ENCODE peak calls at places on chromosomes 7 and 10, in five cellular contexts. K is NT2/D1; U is GM23248; W is upper lobe of right lung; L is CD4-positive, alpha-beta memory T cell. T is an unnamed sample.

GRCh38 chr10:91681361-91682276 is 48.7 kb upstream of the PPP1R3C start:
- DNase-seq in W (no peak), K (no peak), U (peak; percentile 55), L (no peak), T (no peak)

GRCh38 chr7:99036531-99037175 is 107.3 kb downstream of the SMURF1 start:
- DNase-seq in K (peak; percentile 50), W (no peak), L (no peak), U (peak; percentile 80), T (no peak)

GRCh38 chr10:5574642-5575131 is 49.9 kb downstream of the CALML3 start:
- DNase-seq in W (peak; percentile 43), K (no peak), L (no peak), U (no peak), T (no peak)

GRCh38 chr7:72490301-72490700 is 78.2 kb upstream of the CALN1 start:
- DNase-seq in L (no peak), K (no peak), W (no peak), U (no peak), T (no peak)

GRCh38 chr7:137853053-137853452 is 6.3 kb upstream of the DGKI start:
- DNase-seq in U (no peak), W (no peak), L (no peak), K (no peak), T (no peak)

GRCh38 chr10:106500585-106501525 is 663.7 kb downstream of the SORCS1 start:
- DNase-seq in L (no peak), K (peak; percentile 30), W (no peak), U (no peak), T (no peak)

GRCh38 chr10:15068802-15069201 is 19.8 kb downstream of the ACBD7 start:
- DNase-seq in K (no peak), U (peak; percentile 62), L (no peak), W (no peak), T (no peak)

GRCh38 chr10:92972066-92972870 is 88.3 kb upstream of the CYP26C1 start:
- DNase-seq in U (peak; percentile 85), W (no peak), K (no peak), L (no peak), T (no peak)

DNA sequence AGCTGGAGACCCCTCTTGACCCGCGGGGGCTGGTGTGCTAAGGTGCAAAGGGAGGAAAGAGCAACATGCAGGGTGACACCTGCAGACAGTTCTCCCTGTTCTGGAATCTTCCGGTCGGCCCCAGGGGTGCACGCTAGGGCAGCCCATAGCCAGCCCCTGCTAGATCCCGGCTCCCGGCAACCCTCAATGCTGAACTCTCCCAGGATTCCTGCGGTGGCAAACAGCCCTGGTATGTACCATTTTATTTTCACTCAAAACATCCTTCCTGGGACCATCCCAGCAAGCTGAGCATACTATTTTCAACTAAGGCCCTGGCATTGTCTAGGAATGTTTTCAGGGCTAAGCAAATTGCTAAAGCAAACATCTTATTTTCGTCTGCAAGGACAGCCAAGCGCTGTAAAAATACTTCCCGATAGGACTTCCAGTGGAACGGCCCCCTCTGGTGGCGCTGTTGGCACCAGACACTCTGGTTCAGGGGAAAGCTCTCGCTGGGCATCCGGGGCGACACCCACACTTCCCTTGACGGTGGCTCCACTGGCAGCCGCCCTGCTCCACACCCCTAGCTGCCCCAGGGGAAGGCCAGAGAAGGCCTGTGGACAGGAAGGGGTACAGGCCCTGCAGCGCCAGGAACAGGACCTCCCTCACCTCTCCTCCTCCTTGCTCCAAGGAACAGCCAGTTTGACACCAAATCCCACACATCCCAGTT is 99.4 kb downstream of the CTBP2 start:
- DNase-seq in L (peak; percentile 13), U (peak; percentile 92), K (no peak), W (peak; percentile 92), T (no peak)
- H3K4me1 ChIP-seq in L (peaks cover 19% of the 10 kb centered on the region), U (peaks cover 61% of the 10 kb centered on the region), K (peaks cover 7% of the 10 kb centered on the region), W (peaks cover 78% of the 10 kb centered on the region), T (peaks cover 6% of the 10 kb centered on the region)

GRCh38 chr7:11881680-11882079 is 49.7 kb upstream of the THSD7A start:
- DNase-seq in K (no peak), W (no peak), L (no peak), U (no peak), T (no peak)
- H3K4me3 ChIP-seq in K (no peak overlapping the region), W (no peak overlapping the region), L (no peak overlapping the region), U (no peak overlapping the region), T (no peak overlapping the region)

GRCh38 chr10:110355922-110356627 is 51.4 kb upstream of the SMNDC1 start:
- DNase-seq in W (no peak), U (no peak), K (no peak), L (peak; percentile 69), T (peak; percentile 62)
- H3K4me1 ChIP-seq in W (peaks cover 13% of the 10 kb centered on the region), U (peaks cover 46% of the 10 kb centered on the region), K (peaks cover 9% of the 10 kb centered on the region), L (peaks cover 53% of the 10 kb centered on the region), T (peaks cover 46% of the 10 kb centered on the region)

DNA sequence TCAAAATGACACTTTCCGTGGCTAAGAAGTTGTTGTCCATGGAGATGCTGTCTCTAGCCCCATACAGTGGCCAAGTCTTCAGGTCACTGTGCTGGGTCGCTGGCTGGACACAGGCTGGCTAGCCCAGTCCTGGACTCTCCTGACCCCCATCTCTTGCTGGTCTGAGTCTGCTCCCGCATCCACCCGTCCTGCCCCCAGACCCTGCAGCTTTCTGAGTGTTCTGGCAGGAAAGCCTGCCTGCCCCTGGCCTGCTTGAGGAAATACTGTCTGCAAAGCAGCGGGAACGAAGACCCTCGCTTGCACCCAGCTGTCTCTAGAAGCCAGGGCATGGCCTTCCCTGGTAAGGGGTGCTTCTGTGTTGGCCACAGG is 850 bp downstream of the ARHGAP22 start:
- DNase-seq in U (peak; percentile 16), W (no peak), L (no peak), K (no peak), T (no peak)
- H3K4me3 ChIP-seq in U (peak overlapping the region; percentile 97), W (peak overlapping the region; percentile 41), L (no peak overlapping the region), K (peak overlapping the region; percentile 65), T (no peak overlapping the region)

GRCh38 chr7:31316876-31317275 is 23.6 kb downstream of the NEUROD6 start:
- DNase-seq in L (no peak), K (no peak), U (no peak), W (no peak), T (no peak)
- H3K4me1 ChIP-seq in L (no peaks in the 10 kb centered on the region), K (no peaks in the 10 kb centered on the region), U (no peaks in the 10 kb centered on the region), W (no peaks in the 10 kb centered on the region), T (no peaks in the 10 kb centered on the region)

GRCh38 chr10:127976701-127977367 is 69.9 kb downstream of the PTPRE start:
- DNase-seq in L (no peak), W (no peak), K (no peak), U (no peak), T (no peak)

GRCh38 chr10:127976286-127976685 is 69.4 kb downstream of the PTPRE start:
- DNase-seq in U (peak; percentile 41), K (no peak), L (no peak), W (no peak), T (no peak)

GRCh38 chr10:127978481-127978880 is 71.6 kb downstream of the PTPRE start:
- DNase-seq in K (no peak), L (no peak), U (no peak), W (no peak), T (no peak)

GRCh38 chr10:127979017-127979416 is 72.1 kb downstream of the PTPRE start:
- DNase-seq in L (no peak), U (no peak), W (no peak), K (no peak), T (no peak)

DNA sequence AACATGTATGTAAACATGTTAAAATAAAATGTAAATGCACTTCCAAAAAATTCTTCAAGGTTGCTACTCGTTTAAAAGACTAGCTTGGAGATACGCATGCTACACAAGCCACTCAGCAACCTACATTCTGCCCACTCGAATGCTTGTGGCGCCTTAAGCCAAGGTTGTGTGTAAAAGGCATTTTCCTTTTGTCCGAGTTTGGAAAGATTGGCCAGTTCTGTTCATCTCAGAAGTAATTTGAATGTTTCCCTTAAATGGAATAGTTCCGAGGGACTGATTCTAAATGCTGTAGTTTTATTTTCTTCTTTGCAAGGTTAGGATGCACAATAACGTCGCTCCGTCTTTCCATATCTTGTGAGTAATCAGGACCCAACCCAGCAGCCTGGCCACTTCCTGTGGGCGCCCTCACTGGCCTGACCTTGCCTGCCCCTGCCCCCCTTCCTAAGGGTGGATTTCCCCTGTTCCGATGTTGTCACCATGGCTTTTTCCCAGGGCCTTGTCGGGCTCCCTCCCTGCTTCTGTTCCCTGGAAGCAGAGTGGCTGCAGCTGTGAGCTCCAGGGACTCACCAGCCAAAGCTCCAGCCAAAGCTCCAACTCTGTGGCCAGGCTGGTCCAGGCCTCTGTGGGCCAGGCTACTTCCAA is 70.6 kb downstream of the PTPRE start:
- DNase-seq in K (no peak), L (no peak), U (peak; percentile 81), W (peak; percentile 80), T (no peak)
- H3K4me3 ChIP-seq in K (no peak overlapping the region), L (no peak overlapping the region), U (peak overlapping the region; percentile 50), W (peak overlapping the region; percentile 22), T (no peak overlapping the region)

GRCh38 chr7:2471396-2471795 is 4.8 kb downstream of the GRIFIN start:
- DNase-seq in U (no peak), K (no peak), L (no peak), W (no peak), T (no peak)

GRCh38 chr7:2471022-2471329 is 5.2 kb downstream of the GRIFIN start:
- DNase-seq in L (no peak), W (no peak), K (no peak), U (peak; percentile 64), T (no peak)

GRCh38 chr7:2473496-2474180 is 2.6 kb downstream of the GRIFIN start:
- DNase-seq in K (no peak), W (no peak), L (no peak), U (no peak), T (no peak)

GRCh38 chr7:2474224-2474623 is 2.0 kb downstream of the GRIFIN start:
- DNase-seq in L (no peak), W (no peak), U (no peak), K (no peak), T (no peak)

DNA sequence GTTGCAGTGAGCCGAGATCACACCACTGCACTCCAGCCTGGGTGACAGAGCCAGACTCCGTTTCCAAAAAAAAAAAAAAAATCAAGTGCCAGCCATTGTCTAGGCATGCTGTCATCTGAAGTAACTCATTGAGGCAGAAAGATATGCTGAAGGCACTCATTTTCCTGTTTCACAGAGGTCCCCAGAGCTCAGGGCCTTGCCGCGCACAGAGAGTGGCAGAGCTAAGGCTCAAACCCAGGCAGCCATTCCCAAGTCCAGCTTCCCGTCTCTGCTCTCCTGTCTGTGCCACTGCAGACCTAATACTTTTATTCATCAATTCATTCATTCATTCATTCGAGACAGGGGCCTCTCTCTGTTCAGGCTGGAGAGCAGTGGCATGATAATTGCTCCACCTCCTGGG is 3.5 kb downstream of the GRIFIN start:
- DNase-seq in U (no peak), L (no peak), W (no peak), K (no peak), T (no peak)
- H3K4me1 ChIP-seq in U (peaks cover under 1% of the 10 kb centered on the region), L (peaks cover 7% of the 10 kb centered on the region), W (peaks cover 10% of the 10 kb centered on the region), K (peaks cover 39% of the 10 kb centered on the region), T (peaks cover 6% of the 10 kb centered on the region)